ENCODE peak calls at places on chromosome 13, in six cellular contexts. O is GM20000; A is CD8-positive, alpha-beta T cell; B is nephron progenitor cell; X is Peyer's patch; L is choroid plexus epithelial cell. F is an unnamed sample.

GRCh38 chr13:44231786-44232516 is 141.7 kb upstream of the SERP2 start:
- DNase-seq in L (peak), A (no peak), B (no peak), O (no peak), X (peak), F (no peak)

GRCh38 chr13:113621046-113621445 is 36.5 kb downstream of the TFDP1 start:
- DNase-seq in L (no peak), X (no peak), O (no peak), B (no peak), A (no peak), F (no peak)

GRCh38 chr13:70098669-70099068 is 9.0 kb upstream of the ATXN8OS start:
- DNase-seq in L (peak), X (no peak), A (no peak), O (no peak), B (no peak), F (no peak)

GRCh38 chr13:39515231-39515630 is 87.8 kb downstream of the LHFPL6 start:
- DNase-seq in A (no peak), O (no peak), B (no peak), X (no peak), L (no peak), F (no peak)

GRCh38 chr13:25857830-25858229 is 194.0 kb downstream of the SHISA2 start:
- DNase-seq in X (no peak), B (no peak), A (no peak), L (no peak), O (no peak), F (no peak)

GRCh38 chr13:48892311-48892710 is 83.4 kb upstream of the FNDC3A start:
- DNase-seq in L (peak), O (peak), X (no peak), A (no peak), B (no peak), F (no peak)

GRCh38 chr13:47033216-47033615 is 136.4 kb upstream of the HTR2A start:
- DNase-seq in B (no peak), O (no peak), A (no peak), X (no peak), L (peak), F (no peak)

GRCh38 chr13:102817907-102818306 is 19.0 kb downstream of the BIVM start:
- DNase-seq in X (no peak), L (peak), A (no peak), O (no peak), B (no peak), F (no peak)

GRCh38 chr13:103547914-103548313 is 481.7 kb upstream of the SLC10A2 start:
- DNase-seq in B (no peak), A (no peak), O (no peak), X (no peak), L (no peak), F (no peak)

GRCh38 chr13:112203614-112204013 is 136.7 kb downstream of the SOX1 start:
- DNase-seq in B (no peak), X (no peak), L (no peak), O (no peak), A (no peak), F (no peak)

GRCh38 chr13:48185018-48185417 is 48.0 kb upstream of the ITM2B start:
- DNase-seq in A (no peak), X (no peak), O (no peak), B (no peak), L (no peak), F (no peak)

GRCh38 chr13:30408319-30409101 is 13.8 kb upstream of the UBE2L5 start:
- DNase-seq in O (peak), X (peak), A (peak), L (peak), B (peak), F (peak)
- TF ChIP-seq CTCF in O (peak), X (peak), A (peak), L (peak), B (peak), F (peak)

GRCh38 chr13:68368922-68369321 is 1138.8 kb upstream of the PCDH9 start:
- DNase-seq in A (no peak), X (no peak), L (no peak), B (no peak), O (no peak), F (no peak)
- TF ChIP-seq CTCF in A (no peak), X (no peak), L (no peak), B (no peak), O (no peak), F (no peak)

DNA sequence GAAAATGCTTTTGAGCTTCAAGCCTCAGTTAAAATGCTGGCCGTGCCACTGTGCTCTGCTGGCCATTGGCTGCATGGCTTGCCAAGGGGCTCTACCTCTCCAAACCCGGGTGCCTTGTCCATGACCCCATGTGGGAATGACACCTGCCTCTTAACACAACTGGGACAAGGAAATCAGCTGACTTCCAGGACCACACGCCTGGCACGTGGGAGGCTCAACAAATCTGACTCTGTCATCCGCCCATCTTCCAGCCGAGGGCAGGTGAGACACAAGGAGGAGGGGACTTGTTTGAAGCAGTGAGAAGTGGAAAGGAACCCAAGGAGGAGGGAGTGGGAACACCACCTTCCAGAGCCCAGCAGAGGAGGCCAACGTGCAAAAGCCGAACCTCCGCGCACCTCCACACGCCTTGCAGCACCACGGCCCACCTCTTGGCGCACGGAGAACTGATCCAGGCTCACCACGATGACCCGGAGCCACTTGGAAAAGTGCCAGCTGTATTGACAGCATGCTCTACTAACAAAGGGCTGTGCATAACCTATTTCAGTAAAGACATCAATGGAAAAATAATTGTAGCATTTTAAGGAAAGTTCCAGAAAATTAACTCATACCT is 38.3 kb downstream of the COL4A1 start:
- DNase-seq in A (no peak), O (no peak), B (no peak), L (no peak), X (peak), F (no peak)
- TF ChIP-seq CTCF in A (no peak), O (no peak), B (no peak), L (no peak), X (no peak), F (no peak)

GRCh38 chr13:52850396-52851152 is 2.1 kb upstream of the PCDH8 start:
- DNase-seq in B (peak), A (peak), L (peak), X (peak), O (peak), F (no peak)
- TF ChIP-seq CTCF in B (peak), A (no peak), L (no peak), X (no peak), O (no peak), F (no peak)

GRCh38 chr13:108508263-108508662 is 121.1 kb upstream of the MYO16 start:
- DNase-seq in O (no peak), A (no peak), X (no peak), B (no peak), L (peak), F (no peak)
- TF ChIP-seq CTCF in O (peak), A (no peak), X (peak), B (peak), L (peak), F (no peak)

GRCh38 chr13:36601186-36601585 is 72.6 kb upstream of the SERTM1 start:
- DNase-seq in X (no peak), A (no peak), O (no peak), L (no peak), B (no peak), F (no peak)
- TF ChIP-seq CTCF in X (no peak), A (no peak), O (no peak), L (no peak), B (no peak), F (no peak)